ENCODE peak calls at places on chromosomes 6 and 20, in six cellular contexts. One of them, this sample, is unnamed.

GRCh38 chr6:98525860-98526259 is 308.5 kb upstream of the POU3F2 start:
- DNase-seq in mesothelial cell of epicardium: no peak
- DNase-seq in left lung: no peak
- DNase-seq in kidney tubule cell: no peak
- DNase-seq in MV-4-11: no peak
- DNase-seq in EL: no peak
- DNase-seq in this sample: no peak

GRCh38 chr6:45696738-45697137 is 318.9 kb downstream of the CLIC5 start:
- DNase-seq in mesothelial cell of epicardium: no peak
- DNase-seq in left lung: no peak
- DNase-seq in kidney tubule cell: no peak
- DNase-seq in MV-4-11: no peak
- DNase-seq in EL: no peak
- DNase-seq in this sample: no peak

GRCh38 chr20:152131-152530 is 5.1 kb upstream of the DEFB127 start:
- DNase-seq in mesothelial cell of epicardium: no peak
- DNase-seq in left lung: no peak
- DNase-seq in kidney tubule cell: no peak
- DNase-seq in MV-4-11: no peak
- DNase-seq in EL: no peak
- DNase-seq in this sample: no peak

GRCh38 chr6:89542856-89543254 is 95.7 kb downstream of the LYRM2 start:
- DNase-seq in mesothelial cell of epicardium: no peak
- DNase-seq in left lung: no peak
- DNase-seq in kidney tubule cell: no peak
- DNase-seq in MV-4-11: no peak
- DNase-seq in EL: no peak
- DNase-seq in this sample: no peak

GRCh38 chr6:63856271-63856670 is 220.7 kb downstream of the PHF3 start:
- DNase-seq in mesothelial cell of epicardium: no peak
- DNase-seq in left lung: no peak
- DNase-seq in kidney tubule cell: no peak
- DNase-seq in MV-4-11: no peak
- DNase-seq in EL: no peak
- DNase-seq in this sample: no peak

GRCh38 chr6:37538107-37538506 is 38.4 kb upstream of the CCDC167 start:
- DNase-seq in mesothelial cell of epicardium: no peak
- DNase-seq in left lung: no peak
- DNase-seq in kidney tubule cell: peak; percentile 49
- DNase-seq in MV-4-11: no peak
- DNase-seq in EL: peak; percentile 45
- DNase-seq in this sample: peak; percentile 45

GRCh38 chr20:34637245-34638185 is 39.4 kb downstream of the PIGU start:
- DNase-seq in mesothelial cell of epicardium: no peak
- DNase-seq in left lung: no peak
- DNase-seq in kidney tubule cell: no peak
- DNase-seq in MV-4-11: no peak
- DNase-seq in EL: peak; percentile 62
- DNase-seq in this sample: peak; percentile 88

GRCh38 chr20:62238569-62239277 is 402 bp downstream of the OSBPL2 start:
- DNase-seq in mesothelial cell of epicardium: no peak
- DNase-seq in left lung: no peak
- DNase-seq in kidney tubule cell: peak; percentile 58
- DNase-seq in MV-4-11: no peak
- DNase-seq in EL: no peak
- DNase-seq in this sample: peak; percentile 19

GRCh38 chr20:17298751-17299150 is 71.9 kb downstream of the PCSK2 start:
- DNase-seq in mesothelial cell of epicardium: no peak
- DNase-seq in left lung: no peak
- DNase-seq in kidney tubule cell: no peak
- DNase-seq in MV-4-11: no peak
- DNase-seq in EL: no peak
- DNase-seq in this sample: no peak

GRCh38 chr6:84774174-84775158 is 10.1 kb upstream of the TBX18 start:
- DNase-seq in mesothelial cell of epicardium: peak; percentile 32
- DNase-seq in left lung: no peak
- DNase-seq in kidney tubule cell: peak; percentile 53
- DNase-seq in MV-4-11: no peak
- DNase-seq in EL: peak; percentile 62
- DNase-seq in this sample: peak; percentile 71

GRCh38 chr6:40714576-40715500 is 127.7 kb upstream of the LRFN2 start:
- DNase-seq in mesothelial cell of epicardium: no peak
- DNase-seq in left lung: no peak
- DNase-seq in kidney tubule cell: no peak
- DNase-seq in MV-4-11: no peak
- DNase-seq in EL: no peak
- DNase-seq in this sample: no peak

GRCh38 chr20:54601831-54602515 is 126.6 kb downstream of the DOK5 start:
- DNase-seq in mesothelial cell of epicardium: no peak
- DNase-seq in left lung: no peak
- DNase-seq in kidney tubule cell: no peak
- DNase-seq in MV-4-11: no peak
- DNase-seq in EL: no peak
- DNase-seq in this sample: no peak

GRCh38 chr6:167454003-167454402 is 129.1 kb downstream of the TTLL2 start:
- DNase-seq in mesothelial cell of epicardium: no peak
- DNase-seq in left lung: no peak
- DNase-seq in kidney tubule cell: no peak
- DNase-seq in MV-4-11: no peak
- DNase-seq in EL: no peak
- DNase-seq in this sample: no peak

GRCh38 chr6:151690768-151691562 is 116.5 kb upstream of the ESR1 start:
- DNase-seq in mesothelial cell of epicardium: no peak
- DNase-seq in left lung: no peak
- DNase-seq in kidney tubule cell: peak; percentile 51
- DNase-seq in MV-4-11: peak; percentile 87
- DNase-seq in EL: peak; percentile 39
- DNase-seq in this sample: peak; percentile 30

GRCh38 chr6:122621638-122622037 is 11.4 kb downstream of the PKIB start:
- DNase-seq in mesothelial cell of epicardium: no peak
- DNase-seq in left lung: no peak
- DNase-seq in kidney tubule cell: no peak
- DNase-seq in MV-4-11: no peak
- DNase-seq in EL: no peak
- DNase-seq in this sample: no peak

GRCh38 chr6:150099546-150099945 is 30.6 kb upstream of the ULBP3 start:
- DNase-seq in mesothelial cell of epicardium: no peak
- DNase-seq in left lung: no peak
- DNase-seq in kidney tubule cell: no peak
- DNase-seq in MV-4-11: no peak
- DNase-seq in EL: no peak
- DNase-seq in this sample: no peak

GRCh38 chr20:46063151-46063550 is 26.6 kb downstream of the NCOA5 start:
- DNase-seq in mesothelial cell of epicardium: no peak
- DNase-seq in left lung: no peak
- DNase-seq in kidney tubule cell: no peak
- DNase-seq in MV-4-11: no peak
- DNase-seq in EL: no peak
- DNase-seq in this sample: no peak

GRCh38 chr20:2640260-2640659 is 12.2 kb upstream of the NOP56 start:
- DNase-seq in mesothelial cell of epicardium: no peak
- DNase-seq in left lung: no peak
- DNase-seq in kidney tubule cell: no peak
- DNase-seq in MV-4-11: no peak
- DNase-seq in EL: no peak
- DNase-seq in this sample: no peak

GRCh38 chr20:38125157-38126056 is 39.7 kb downstream of the TGM2 start:
- DNase-seq in mesothelial cell of epicardium: no peak
- DNase-seq in left lung: peak; percentile 73
- DNase-seq in kidney tubule cell: peak; percentile 62
- DNase-seq in MV-4-11: no peak
- DNase-seq in EL: no peak
- DNase-seq in this sample: no peak

GRCh38 chr20:10513931-10514575 is 78.9 kb downstream of the SLX4IP start:
- DNase-seq in mesothelial cell of epicardium: no peak
- DNase-seq in left lung: no peak
- DNase-seq in kidney tubule cell: no peak
- DNase-seq in MV-4-11: no peak
- DNase-seq in EL: peak; percentile 47
- DNase-seq in this sample: peak; percentile 25

This sample was measured in AG08395.